ENCODE peak calls at places on chromosome 22, in ten cellular contexts. K, Q, G, B, O, H, Y, T, M and C are unnamed samples.

GRCh38 chr22:43094551-43094950 is 5.4 kb upstream of the TTLL1 start:
- DNase-seq in B (no peak), M (no peak), H (no peak), Q (no peak), T (no peak), K (peak), G (no peak), Y (no peak), O (no peak), C (no peak)

GRCh38 chr22:38240734-38241252 is 32.0 kb downstream of the TMEM184B start:
- DNase-seq in Y (peak), T (peak), K (no peak), Q (peak), G (peak), H (no peak), O (peak), B (no peak), M (no peak), C (peak)

GRCh38 chr22:37365950-37366349 is 61.3 kb downstream of the ELFN2 start:
- DNase-seq in Y (no peak), Q (no peak), G (no peak), B (no peak), K (no peak), H (no peak), M (no peak), T (no peak), O (no peak), C (no peak)

GRCh38 chr22:37976547-37976946 is 7.8 kb downstream of the SOX10 start:
- DNase-seq in M (no peak), T (no peak), Y (no peak), Q (no peak), G (no peak), O (no peak), B (no peak), K (no peak), H (no peak), C (no peak)

GRCh38 chr22:45879552-45879949 is 97.4 kb downstream of the WNT7B start:
- DNase-seq in T (no peak), B (peak), K (no peak), O (no peak), Q (no peak), M (no peak), G (peak), Y (peak), H (peak), C (no peak)

GRCh38 chr22:17077255-17077654 is 7.5 kb upstream of the IL17RA start:
- DNase-seq in M (no peak), H (no peak), K (no peak), G (no peak), Y (no peak), O (no peak), B (no peak), Q (no peak), T (no peak), C (no peak)

GRCh38 chr22:23520875-23521441 is 59.1 kb downstream of the IGLL1 start:
- DNase-seq in H (no peak), K (no peak), O (no peak), Q (no peak), G (no peak), Y (no peak), M (no peak), T (no peak), B (peak), C (peak)

GRCh38 chr22:35346596-35347220 is 34.2 kb upstream of the HMOX1 start:
- DNase-seq in T (no peak), Q (no peak), H (no peak), Y (no peak), B (no peak), O (no peak), K (no peak), M (no peak), G (no peak), C (no peak)

GRCh38 chr22:48320048-48320655 is 1507.5 kb downstream of the BRD1 start:
- DNase-seq in T (no peak), B (no peak), M (no peak), K (no peak), Q (no peak), H (no peak), O (no peak), Y (no peak), G (no peak), C (no peak)

GRCh38 chr22:46053563-46054090 is 76.7 kb upstream of the WNT7B start:
- DNase-seq in Y (peak), Q (peak), M (no peak), B (peak), T (peak), K (peak), H (peak), O (no peak), G (no peak), C (peak)

GRCh38 chr22:27051407-27051806 is 394.0 kb downstream of the MIAT start:
- DNase-seq in K (no peak), H (no peak), O (no peak), G (no peak), M (no peak), Q (no peak), Y (no peak), T (no peak), B (no peak), C (no peak)

GRCh38 chr22:41285441-41285819 is 557 bp downstream of the RANGAP1 start:
- DNase-seq in Q (peak), M (peak), K (peak), H (peak), G (peak), B (peak), Y (peak), T (peak), O (peak), C (peak)

GRCh38 chr22:47902646-47903180 is 1140.3 kb downstream of the TBC1D22A start:
- DNase-seq in Q (no peak), K (no peak), Y (no peak), H (no peak), O (no peak), T (no peak), M (no peak), B (no peak), G (no peak), C (no peak)

GRCh38 chr22:24101966-24102365 is 79.3 kb upstream of the SUSD2 start:
- DNase-seq in M (no peak), O (no peak), K (no peak), Q (no peak), H (peak), Y (no peak), B (peak), T (no peak), G (no peak), C (peak)

DNA sequence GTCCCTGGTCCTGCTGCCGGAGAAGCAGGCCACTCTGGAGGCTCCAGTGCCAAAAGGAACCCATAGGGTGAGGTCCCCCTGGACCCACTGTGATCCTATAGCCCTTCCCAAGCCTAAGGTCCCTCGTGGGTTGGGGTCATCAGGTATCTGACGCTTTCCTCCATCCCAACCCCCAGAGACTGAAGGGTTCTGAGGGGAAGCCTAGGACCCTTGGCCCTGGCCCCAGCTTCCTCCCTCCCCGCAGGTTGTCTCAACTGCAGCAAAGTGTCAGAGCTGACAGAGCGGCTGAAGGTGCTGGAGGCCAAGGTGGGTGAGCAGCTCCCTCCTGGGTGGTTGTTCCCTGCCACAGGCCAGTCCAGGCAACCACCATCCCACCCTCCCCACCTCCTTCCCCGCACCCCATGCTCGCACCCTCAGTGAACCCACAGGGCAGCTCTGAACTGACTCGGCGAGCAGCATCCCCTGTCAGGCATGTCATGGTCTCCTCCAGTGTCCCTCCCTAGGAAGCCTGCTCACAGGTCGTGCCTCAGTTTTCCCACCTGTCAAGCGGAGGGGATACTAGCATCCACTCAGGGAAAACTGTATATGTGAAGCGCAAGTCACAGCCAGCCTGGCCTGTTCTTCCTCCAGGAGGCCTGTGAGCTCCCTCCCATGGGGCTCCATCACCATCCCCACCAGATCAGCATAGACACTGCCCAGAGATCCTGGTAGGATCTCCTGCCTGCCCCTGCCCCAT is 20.7 kb downstream of the EMID1 start:
- DNase-seq in H (no peak), M (no peak), O (no peak), Y (no peak), K (no peak), T (no peak), Q (no peak), B (no peak), G (no peak), C (no peak)
- H3K27ac ChIP-seq in H (peak), M (no peak), O (no peak), Y (no peak), K (no peak), T (peak), Q (no peak), B (no peak), G (no peak), C (no peak)

GRCh38 chr22:19195796-19196731 is 17.5 kb upstream of the SLC25A1 start:
- DNase-seq in G (no peak), M (no peak), Q (no peak), T (no peak), H (no peak), Y (no peak), B (no peak), K (peak), O (no peak), C (peak)
- TF ChIP-seq CTCF in G (no peak), M (no peak), Q (no peak), T (no peak), H (no peak), Y (no peak), B (no peak), K (no peak), O (no peak), C (no peak)

GRCh38 chr22:30267382-30268302 is 991 bp upstream of the OSM start:
- DNase-seq in K (no peak), G (no peak), B (no peak), T (no peak), Y (no peak), O (no peak), H (no peak), Q (no peak), M (no peak), C (no peak)
- H3K27ac ChIP-seq in K (no peak), G (no peak), B (peak), T (peak), Y (peak), O (no peak), H (peak), Q (no peak), M (no peak), C (peak)

GRCh38 chr22:22376352-22376706 is 131.7 kb downstream of the VPREB1 start:
- DNase-seq in T (no peak), Y (no peak), B (no peak), G (no peak), K (peak), O (no peak), H (no peak), Q (no peak), M (no peak), C (peak)

GRCh38 chr22:22377335-22377734 is 131.2 kb downstream of the ZNF280B start:
- DNase-seq in M (no peak), Q (no peak), H (no peak), K (no peak), O (no peak), T (no peak), Y (no peak), B (no peak), G (no peak), C (no peak)

GRCh38 chr22:22384267-22384666 is 124.3 kb downstream of the ZNF280B start:
- DNase-seq in G (no peak), Q (no peak), T (no peak), K (no peak), Y (no peak), M (no peak), H (no peak), O (no peak), B (no peak), C (no peak)

GRCh38 chr22:22378446-22379415 is 129.8 kb downstream of the ZNF280B start:
- DNase-seq in H (no peak), T (no peak), G (no peak), B (no peak), Y (no peak), Q (no peak), M (no peak), K (no peak), O (no peak), C (no peak)

GRCh38 chr22:22380098-22381030 is 128.2 kb downstream of the ZNF280B start:
- DNase-seq in T (peak), B (no peak), K (peak), H (no peak), M (no peak), Y (no peak), O (no peak), G (peak), Q (no peak), C (peak)
- TF ChIP-seq CTCF in T (no peak), B (no peak), K (peak), H (no peak), M (no peak), Y (no peak), O (no peak), G (peak), Q (no peak), C (no peak)

GRCh38 chr22:25350551-25350971 is 131.1 kb downstream of the CRYBB2 start:
- DNase-seq in H (no peak), Q (peak), G (no peak), T (no peak), B (no peak), M (no peak), K (no peak), O (no peak), Y (no peak), C (no peak)
- H3K27ac ChIP-seq in H (no peak), Q (no peak), G (no peak), T (no peak), B (no peak), M (no peak), K (no peak), O (no peak), Y (no peak), C (no peak)

GRCh38 chr22:20258584-20259335 is 9.4 kb downstream of the RTN4R start:
- DNase-seq in Y (no peak), H (no peak), T (no peak), Q (no peak), K (peak), M (no peak), B (no peak), G (no peak), O (no peak), C (no peak)
- TF ChIP-seq CTCF in Y (no peak), H (no peak), T (peak), Q (no peak), K (peak), M (no peak), B (no peak), G (peak), O (peak), C (no peak)

GRCh38 chr22:44404341-44405020 is 91.7 kb upstream of the SHISAL1 start:
- DNase-seq in K (no peak), G (peak), T (no peak), H (peak), Y (peak), M (no peak), Q (no peak), O (no peak), B (no peak), C (no peak)

GRCh38 chr22:44403930-44404329 is 91.2 kb upstream of the SHISAL1 start:
- DNase-seq in K (no peak), O (no peak), M (no peak), B (no peak), Q (peak), H (peak), Y (peak), G (peak), T (no peak), C (no peak)

GRCh38 chr22:44407404-44408226 is 90.4 kb downstream of the RTL6 start:
- DNase-seq in T (no peak), G (no peak), O (no peak), Q (no peak), H (peak), Y (peak), M (no peak), K (no peak), B (no peak), C (no peak)

GRCh38 chr22:44406581-44407403 is 91.2 kb downstream of the RTL6 start:
- DNase-seq in B (no peak), Q (no peak), T (no peak), K (no peak), G (peak), Y (peak), O (no peak), M (no peak), H (peak), C (no peak)

DNA sequence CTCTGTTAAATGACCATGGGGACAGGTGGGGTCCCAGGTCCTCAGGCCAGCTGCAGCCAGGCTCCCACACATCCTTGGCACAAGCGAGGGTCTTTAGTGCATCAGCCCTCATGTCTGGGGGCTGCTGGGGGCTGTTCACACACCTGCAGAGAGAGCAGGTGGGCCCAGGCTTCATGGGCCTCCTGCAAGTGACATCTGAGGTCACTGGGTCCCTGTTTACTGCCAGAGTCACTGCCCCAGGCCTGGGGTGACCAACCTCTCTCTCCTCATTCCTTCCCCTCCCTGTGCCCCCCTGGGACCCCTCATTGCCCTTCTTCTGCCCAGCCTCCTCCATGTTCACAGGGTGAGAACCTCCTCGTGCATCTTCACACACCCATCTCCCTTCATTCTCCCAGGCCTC is 92.4 kb downstream of the RTL6 start:
- DNase-seq in Q (no peak), G (peak), Y (peak), B (no peak), H (peak), O (no peak), K (no peak), M (no peak), T (no peak), C (no peak)
- H3K27ac ChIP-seq in Q (no peak), G (no peak), Y (no peak), B (no peak), H (no peak), O (no peak), K (no peak), M (no peak), T (no peak), C (no peak)

DNA sequence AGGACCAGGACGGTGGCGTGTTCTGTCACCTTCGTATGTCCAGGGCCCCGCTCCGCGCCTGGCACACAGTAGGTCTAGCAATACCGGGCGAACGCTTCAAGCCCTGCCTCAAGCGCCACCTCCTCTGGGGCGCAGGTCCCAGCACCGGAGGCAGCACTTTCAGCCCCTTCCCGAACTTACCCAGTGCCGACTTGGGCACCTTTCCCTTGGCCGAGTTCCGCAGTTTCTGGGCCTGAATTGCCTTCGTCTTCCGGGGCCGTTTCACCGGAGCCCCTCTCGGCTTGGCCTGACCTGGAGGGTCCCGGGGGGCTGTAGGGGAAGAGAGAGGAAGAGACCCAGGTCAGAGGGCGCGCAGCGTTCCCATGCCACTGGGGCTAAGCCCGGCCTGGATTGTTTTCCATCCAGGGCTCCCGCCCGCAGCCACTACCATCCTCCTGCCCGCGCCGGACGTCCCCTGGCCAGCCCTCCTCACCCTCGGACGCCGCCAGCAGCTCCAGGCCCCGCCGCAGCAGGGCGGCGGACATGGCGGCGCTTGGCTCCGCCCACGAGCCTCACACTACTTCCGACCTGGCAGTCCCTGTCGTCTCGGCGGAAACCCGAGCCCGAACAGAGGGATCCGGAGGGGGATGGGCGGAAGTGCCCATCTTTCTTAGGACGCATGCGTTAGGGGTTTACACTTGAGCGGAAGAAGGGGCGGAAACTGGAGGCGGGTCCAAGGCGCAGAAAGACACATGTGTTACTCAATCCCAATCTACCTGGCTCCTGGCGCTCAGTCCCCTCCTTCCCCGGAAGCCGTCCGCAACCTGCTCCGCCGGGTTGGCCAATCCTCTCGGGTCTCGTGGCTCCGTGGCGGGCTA is at the start of gene RPS19BP1:
- DNase-seq in B (peak), K (peak), T (peak), Q (peak), G (peak), O (peak), M (peak), H (peak), Y (peak), C (peak)
- TF ChIP-seq CTCF in B (no peak), K (no peak), T (no peak), Q (no peak), G (no peak), O (no peak), M (no peak), H (peak), Y (no peak), C (no peak)

GRCh38 chr22:29654420-29654819 is 51.0 kb downstream of the NF2 start:
- DNase-seq in Y (no peak), T (no peak), B (no peak), K (no peak), Q (no peak), O (no peak), M (no peak), G (no peak), H (no peak), C (no peak)
- H3K27ac ChIP-seq in Y (no peak), T (no peak), B (no peak), K (no peak), Q (no peak), O (no peak), M (no peak), G (no peak), H (no peak), C (no peak)

DNA sequence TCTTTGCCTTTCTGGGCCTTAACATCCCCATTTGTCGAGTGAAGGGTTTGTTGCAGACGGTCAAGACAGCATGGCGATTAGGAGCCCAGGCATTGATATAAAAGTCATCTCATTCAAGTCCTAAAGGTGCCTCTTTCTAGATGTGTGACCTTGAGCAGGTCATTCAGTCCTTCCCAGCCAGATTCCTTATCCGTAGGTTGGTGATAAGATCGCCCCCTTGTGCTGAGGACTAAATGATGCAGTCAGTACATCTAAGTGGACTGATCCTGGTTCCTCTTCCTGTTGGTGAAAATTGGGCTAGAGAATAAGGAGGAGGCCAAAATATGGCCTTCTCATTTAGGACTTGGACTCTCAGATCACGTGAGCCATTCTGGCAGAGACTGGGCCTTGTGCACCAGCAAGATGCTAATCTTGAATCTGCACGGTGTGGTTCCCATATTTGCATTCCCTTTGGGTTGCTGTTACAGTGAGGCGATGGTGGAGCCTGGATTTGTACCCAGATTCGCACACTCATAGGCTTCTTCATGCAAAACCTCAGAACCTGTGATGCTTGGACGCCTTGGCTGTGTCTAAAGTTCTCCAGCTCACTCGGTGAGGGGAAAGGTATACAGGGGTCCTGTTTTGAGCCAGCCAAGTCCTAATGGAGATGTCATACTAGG is 156.8 kb downstream of the MYO18B start:
- DNase-seq in O (peak), Y (no peak), B (no peak), T (no peak), H (no peak), K (no peak), G (peak), M (no peak), Q (no peak), C (no peak)
- TF ChIP-seq CTCF in O (no peak), Y (no peak), B (no peak), T (no peak), H (no peak), K (peak), G (peak), M (no peak), Q (no peak), C (no peak)